ENCODE peak calls at places on chromosomes 1 and 21, in seven cellular contexts. T is IMR-90, A is DND-41, P is mesendoderm, F is colonic mucosa, U is fibroblast of lung, N is neural progenitor cell. V is an unnamed sample.

GRCh38 chr1:59422921-59423575 is 126.2 kb downstream of the FGGY start:
- DNase-seq in U (peak), A (no peak), T (no peak), N (no peak), P (no peak), F (peak), V (no peak)

GRCh38 chr1:234972411-234973191 is 156.0 kb downstream of the TOMM20 start:
- DNase-seq in F (peak), P (no peak), A (no peak), U (no peak), T (no peak), N (no peak), V (no peak)

GRCh38 chr1:82931051-82931450 is 1067.9 kb downstream of the TTLL7 start:
- DNase-seq in N (no peak), P (peak), U (peak), T (no peak), F (no peak), A (no peak), V (no peak)

GRCh38 chr21:45470087-45470515 is 65.1 kb downstream of the COL18A1 start:
- DNase-seq in F (no peak), P (no peak), U (peak), N (no peak), T (peak), A (no peak), V (no peak)

GRCh38 chr1:230826166-230826875 is 42.0 kb downstream of the C1orf198 start:
- DNase-seq in N (no peak), U (no peak), F (no peak), A (no peak), P (no peak), T (no peak), V (no peak)

GRCh38 chr1:58975888-58976287 is 192.0 kb upstream of the JUN start:
- DNase-seq in A (no peak), T (peak), F (no peak), P (no peak), U (no peak), N (no peak), V (peak)

GRCh38 chr1:151010346-151010726 is 2.1 kb downstream of the PRUNE1 start:
- DNase-seq in N (no peak), T (no peak), A (no peak), U (no peak), P (no peak), F (no peak), V (no peak)

GRCh38 chr1:41891403-41891896 is 27.3 kb downstream of the HIVEP3 start:
- DNase-seq in U (peak), F (peak), N (peak), A (peak), P (peak), T (peak), V (peak)

GRCh38 chr1:8363186-8363585 is 45.3 kb downstream of the SLC45A1 start:
- DNase-seq in N (no peak), T (no peak), P (no peak), F (no peak), A (no peak), U (no peak), V (no peak)

GRCh38 chr1:115539061-115539460 is 102.7 kb upstream of the VANGL1 start:
- DNase-seq in P (no peak), A (no peak), F (no peak), T (peak), N (no peak), U (peak), V (peak)

GRCh38 chr1:203629509-203630082 is 3.0 kb downstream of the ATP2B4 start:
- DNase-seq in N (peak), F (peak), A (peak), U (peak), P (peak), T (peak), V (no peak)

GRCh38 chr1:160376525-160377131 is 9.8 kb downstream of the NHLH1 start:
- DNase-seq in U (peak), N (peak), A (peak), F (peak), P (peak), T (peak), V (peak)
- H3K9ac ChIP-seq in U (no peak), N (no peak), A (no peak), F (no peak), P (peak), T (no peak), V (no peak)

DNA sequence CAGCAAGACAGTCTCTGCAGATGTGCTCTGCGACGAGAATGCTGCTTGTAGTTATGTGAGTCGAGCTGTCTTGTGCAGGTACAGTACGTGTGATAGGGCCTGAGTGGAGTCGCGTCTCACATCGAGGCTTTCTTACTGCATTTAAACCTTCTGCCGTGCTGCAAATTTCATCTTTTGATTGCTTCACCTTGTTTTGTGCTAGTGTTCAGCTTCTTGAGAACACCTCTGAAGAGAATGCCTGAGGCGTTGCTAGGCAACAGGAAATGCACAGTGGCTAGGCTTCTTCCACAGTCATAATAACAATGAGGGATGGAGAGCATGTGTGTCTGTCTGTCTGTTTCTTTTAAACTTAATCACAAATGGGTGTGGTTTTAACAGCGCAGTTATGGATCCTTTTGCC is 52.9 kb downstream of the MRPS6 start:
- DNase-seq in A (no peak), N (peak), U (peak), F (no peak), P (peak), T (peak), V (peak)
- H3K9ac ChIP-seq in A (no peak), N (no peak), U (no peak), F (no peak), P (no peak), T (no peak), V (peak)

GRCh38 chr1:95013948-95014574 is 58.7 kb downstream of the ALG14 start:
- DNase-seq in U (peak), T (no peak), A (no peak), F (no peak), N (no peak), P (no peak), V (no peak)
- H3K9ac ChIP-seq in U (no peak), T (no peak), A (no peak), F (no peak), N (no peak), P (no peak), V (no peak)

GRCh38 chr1:108816049-108816882 is 40.6 kb downstream of the AKNAD1 start:
- DNase-seq in A (no peak), F (peak), P (peak), U (peak), N (peak), T (peak), V (peak)
- H3K9ac ChIP-seq in A (no peak), F (peak), P (no peak), U (peak), N (no peak), T (no peak), V (peak)

GRCh38 chr1:202131956-202132821 is 9.5 kb downstream of the GPR37L1 start:
- DNase-seq in T (no peak), N (no peak), F (no peak), U (no peak), P (peak), A (no peak), V (no peak)
- H3K9ac ChIP-seq in T (no peak), N (no peak), F (no peak), U (no peak), P (no peak), A (no peak), V (no peak)

DNA sequence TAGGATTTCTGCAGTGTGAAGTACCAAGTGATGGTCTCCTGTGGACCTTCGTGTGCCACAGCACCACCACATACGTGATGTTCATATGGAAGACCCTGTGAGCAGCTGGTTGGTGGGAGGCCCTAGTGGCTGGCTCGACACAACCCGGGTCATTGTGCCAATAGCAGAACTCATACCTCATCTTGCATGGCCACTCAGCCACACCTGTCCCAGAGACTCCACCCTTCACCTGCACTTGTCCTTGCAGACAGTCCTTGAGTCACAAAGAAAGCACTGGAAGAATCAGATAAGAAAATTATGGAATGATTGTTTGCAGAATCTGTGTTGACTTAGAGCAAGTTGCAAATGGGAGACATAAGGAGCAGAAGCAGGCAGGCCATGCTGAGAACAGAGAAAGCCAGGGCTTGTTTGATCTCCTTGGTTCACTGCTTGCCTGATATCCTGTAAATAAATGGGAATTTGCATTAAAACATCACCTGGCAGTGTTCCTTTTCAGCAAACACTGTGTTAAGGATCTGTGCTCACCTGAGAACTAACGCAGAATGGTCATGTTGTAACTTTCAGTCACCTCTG is 307.7 kb downstream of the SIPA1L2 start:
- DNase-seq in N (no peak), T (no peak), U (no peak), P (no peak), F (peak), A (no peak), V (no peak)
- H3K9ac ChIP-seq in N (no peak), T (no peak), U (no peak), P (no peak), F (no peak), A (no peak), V (no peak)

DNA sequence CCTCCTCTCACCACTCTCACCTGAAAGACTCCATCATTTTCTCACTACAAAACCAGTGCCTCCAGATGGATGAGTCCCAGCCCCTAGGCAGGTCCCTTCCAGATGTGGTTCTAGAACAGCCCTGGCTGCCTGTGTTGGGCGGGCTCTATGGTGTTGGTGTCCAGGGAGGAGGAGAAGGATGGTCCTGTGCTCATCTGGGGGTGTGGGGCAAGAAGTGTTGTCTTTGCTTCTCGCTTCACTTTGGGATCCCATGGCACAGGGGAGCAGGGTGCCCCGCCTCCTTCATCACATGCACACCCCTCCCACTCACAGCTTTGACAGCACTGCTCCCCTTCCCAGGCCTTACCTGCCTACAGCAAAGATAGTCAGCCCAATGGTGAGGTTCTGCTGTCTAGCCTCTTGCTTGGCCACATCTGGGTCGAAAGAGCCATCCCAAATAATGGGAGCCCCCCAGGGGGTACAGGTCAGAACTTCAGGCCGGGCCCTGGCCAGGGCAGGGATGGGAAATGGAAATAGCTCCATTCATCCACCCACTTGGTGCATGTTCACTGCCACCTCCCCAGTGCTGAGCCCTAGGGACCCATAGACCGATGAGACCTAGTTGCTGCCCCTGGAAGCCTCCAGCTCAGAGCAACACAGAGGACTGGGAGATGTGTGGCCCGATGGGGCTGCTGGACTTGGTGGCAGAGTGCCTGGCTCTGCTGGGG is 9.0 kb downstream of the A3GALT2 start:
- DNase-seq in A (no peak), T (no peak), F (no peak), P (no peak), U (no peak), N (no peak), V (no peak)
- H3K9ac ChIP-seq in A (no peak), T (no peak), F (no peak), P (no peak), U (no peak), N (no peak), V (no peak)

GRCh38 chr1:224647449-224647848 is 31.3 kb downstream of the CNIH3 start:
- DNase-seq in P (no peak), N (no peak), F (no peak), A (no peak), U (no peak), T (no peak), V (no peak)

GRCh38 chr1:224644553-224645154 is 28.5 kb downstream of the CNIH3 start:
- DNase-seq in F (peak), N (peak), A (peak), U (peak), T (peak), P (peak), V (peak)

GRCh38 chr1:224651188-224651587 is 35.1 kb downstream of the CNIH3 start:
- DNase-seq in A (no peak), F (no peak), P (no peak), N (no peak), U (no peak), T (no peak), V (no peak)

GRCh38 chr1:224650329-224650728 is 34.2 kb downstream of the CNIH3 start:
- DNase-seq in N (no peak), P (no peak), A (no peak), F (no peak), T (no peak), U (no peak), V (no peak)
- H3K9ac ChIP-seq in N (no peak), P (no peak), A (no peak), F (no peak), T (no peak), U (no peak), V (no peak)

V was measured in mammary epithelial cell.